ENCODE peak calls at places on chromosomes 5 and 9, in eight cellular contexts. One of them, this sample, is unnamed.
A peak's percentile ranks its signal among the peaks of the same experiment; 100 is the strongest.

GRCh38 chr9:27487128-27487527 is 37.0 kb upstream of the IFNK start:
- DNase-seq in RWPE2: no peak
- DNase-seq in stimulated activated naive CD8-positive, alpha-beta T cell treated with anti-CD3 and anti-CD28 coated beads, Interleukin-15, amount 100 ng/mL, for 72 hours: no peak
- DNase-seq in Caki2: no peak
- DNase-seq in HTR-8/SVneo: no peak
- DNase-seq in CD8-positive, alpha-beta T cell: no peak
- DNase-seq in iPS-NIHi11: no peak
- DNase-seq in central memory CD8-positive, alpha-beta T cell: no peak
- DNase-seq in this sample: no peak

GRCh38 chr5:181260720-181261319 is at the start of gene TRIM52:
- DNase-seq in CD8-positive, alpha-beta T cell: peak; percentile 93
- DNase-seq in Caki2: peak; percentile 91
- DNase-seq in central memory CD8-positive, alpha-beta T cell: peak; percentile 84
- DNase-seq in HTR-8/SVneo: peak; percentile 89
- DNase-seq in iPS-NIHi11: peak; percentile 87
- DNase-seq in stimulated activated naive CD8-positive, alpha-beta T cell treated with anti-CD3 and anti-CD28 coated beads, Interleukin-15, amount 100 ng/mL, for 72 hours: peak; percentile 93
- DNase-seq in RWPE2: peak; percentile 95
- DNase-seq in this sample: peak; percentile 65

GRCh38 chr5:74257645-74258328 is 382.7 kb downstream of the ENC1 start:
- DNase-seq in CD8-positive, alpha-beta T cell: no peak
- DNase-seq in HTR-8/SVneo: no peak
- DNase-seq in iPS-NIHi11: no peak
- DNase-seq in Caki2: no peak
- DNase-seq in central memory CD8-positive, alpha-beta T cell: no peak
- DNase-seq in RWPE2: no peak
- DNase-seq in stimulated activated naive CD8-positive, alpha-beta T cell treated with anti-CD3 and anti-CD28 coated beads, Interleukin-15, amount 100 ng/mL, for 72 hours: no peak
- DNase-seq in this sample: no peak

GRCh38 chr9:111298831-111299603 is 31.0 kb downstream of the OR2K2 start:
- DNase-seq in central memory CD8-positive, alpha-beta T cell: no peak
- DNase-seq in Caki2: peak; percentile 62
- DNase-seq in HTR-8/SVneo: peak; percentile 36
- DNase-seq in stimulated activated naive CD8-positive, alpha-beta T cell treated with anti-CD3 and anti-CD28 coated beads, Interleukin-15, amount 100 ng/mL, for 72 hours: no peak
- DNase-seq in RWPE2: no peak
- DNase-seq in iPS-NIHi11: peak; percentile 52
- DNase-seq in CD8-positive, alpha-beta T cell: no peak
- DNase-seq in this sample: peak; percentile 28

GRCh38 chr5:99621772-99622681 is 693.2 kb upstream of the CHD1 start:
- DNase-seq in Caki2: no peak
- DNase-seq in iPS-NIHi11: no peak
- DNase-seq in RWPE2: no peak
- DNase-seq in central memory CD8-positive, alpha-beta T cell: no peak
- DNase-seq in stimulated activated naive CD8-positive, alpha-beta T cell treated with anti-CD3 and anti-CD28 coated beads, Interleukin-15, amount 100 ng/mL, for 72 hours: no peak
- DNase-seq in HTR-8/SVneo: no peak
- DNase-seq in CD8-positive, alpha-beta T cell: no peak
- DNase-seq in this sample: no peak

GRCh38 chr5:6829150-6829784 is 116.0 kb downstream of the TENT4A start:
- DNase-seq in iPS-NIHi11: no peak
- DNase-seq in CD8-positive, alpha-beta T cell: no peak
- DNase-seq in HTR-8/SVneo: no peak
- DNase-seq in central memory CD8-positive, alpha-beta T cell: no peak
- DNase-seq in Caki2: peak; percentile 3
- DNase-seq in stimulated activated naive CD8-positive, alpha-beta T cell treated with anti-CD3 and anti-CD28 coated beads, Interleukin-15, amount 100 ng/mL, for 72 hours: peak; percentile 80
- DNase-seq in RWPE2: no peak
- DNase-seq in this sample: no peak

GRCh38 chr9:113471143-113471542 is 7.6 kb downstream of the RGS3 start:
- DNase-seq in RWPE2: no peak
- DNase-seq in CD8-positive, alpha-beta T cell: no peak
- DNase-seq in HTR-8/SVneo: no peak
- DNase-seq in Caki2: no peak
- DNase-seq in iPS-NIHi11: no peak
- DNase-seq in stimulated activated naive CD8-positive, alpha-beta T cell treated with anti-CD3 and anti-CD28 coated beads, Interleukin-15, amount 100 ng/mL, for 72 hours: no peak
- DNase-seq in central memory CD8-positive, alpha-beta T cell: no peak
- DNase-seq in this sample: no peak

GRCh38 chr5:150789943-150790611 is 11.5 kb downstream of the SMIM3 start:
- DNase-seq in iPS-NIHi11: peak; percentile 23
- DNase-seq in Caki2: peak; percentile 30
- DNase-seq in RWPE2: peak; percentile 94
- DNase-seq in central memory CD8-positive, alpha-beta T cell: no peak
- DNase-seq in CD8-positive, alpha-beta T cell: peak; percentile 67
- DNase-seq in stimulated activated naive CD8-positive, alpha-beta T cell treated with anti-CD3 and anti-CD28 coated beads, Interleukin-15, amount 100 ng/mL, for 72 hours: peak; percentile 81
- DNase-seq in HTR-8/SVneo: peak; percentile 82
- DNase-seq in this sample: peak; percentile 94

GRCh38 chr5:116810937-116811336 is 236.3 kb upstream of the SEMA6A start:
- DNase-seq in HTR-8/SVneo: no peak
- DNase-seq in stimulated activated naive CD8-positive, alpha-beta T cell treated with anti-CD3 and anti-CD28 coated beads, Interleukin-15, amount 100 ng/mL, for 72 hours: no peak
- DNase-seq in central memory CD8-positive, alpha-beta T cell: no peak
- DNase-seq in Caki2: no peak
- DNase-seq in CD8-positive, alpha-beta T cell: no peak
- DNase-seq in RWPE2: no peak
- DNase-seq in iPS-NIHi11: no peak
- DNase-seq in this sample: no peak

GRCh38 chr9:83675466-83675865 is 32.3 kb downstream of the UBQLN1 start:
- DNase-seq in iPS-NIHi11: no peak
- DNase-seq in central memory CD8-positive, alpha-beta T cell: no peak
- DNase-seq in stimulated activated naive CD8-positive, alpha-beta T cell treated with anti-CD3 and anti-CD28 coated beads, Interleukin-15, amount 100 ng/mL, for 72 hours: no peak
- DNase-seq in Caki2: no peak
- DNase-seq in HTR-8/SVneo: no peak
- DNase-seq in CD8-positive, alpha-beta T cell: no peak
- DNase-seq in RWPE2: no peak
- DNase-seq in this sample: no peak

GRCh38 chr9:87013490-87013889 is 66.2 kb upstream of the GAS1 start:
- DNase-seq in central memory CD8-positive, alpha-beta T cell: no peak
- DNase-seq in stimulated activated naive CD8-positive, alpha-beta T cell treated with anti-CD3 and anti-CD28 coated beads, Interleukin-15, amount 100 ng/mL, for 72 hours: no peak
- DNase-seq in CD8-positive, alpha-beta T cell: no peak
- DNase-seq in Caki2: no peak
- DNase-seq in iPS-NIHi11: no peak
- DNase-seq in HTR-8/SVneo: no peak
- DNase-seq in RWPE2: no peak
- DNase-seq in this sample: no peak

GRCh38 chr9:137355445-137356365 is 53.6 kb upstream of the NRARP start:
- DNase-seq in HTR-8/SVneo: no peak
- DNase-seq in RWPE2: no peak
- DNase-seq in Caki2: no peak
- DNase-seq in CD8-positive, alpha-beta T cell: no peak
- DNase-seq in central memory CD8-positive, alpha-beta T cell: no peak
- DNase-seq in stimulated activated naive CD8-positive, alpha-beta T cell treated with anti-CD3 and anti-CD28 coated beads, Interleukin-15, amount 100 ng/mL, for 72 hours: no peak
- DNase-seq in iPS-NIHi11: no peak
- DNase-seq in this sample: no peak

GRCh38 chr9:68822596-68823165 is 117.6 kb downstream of the PIP5K1B start:
- DNase-seq in RWPE2: no peak
- DNase-seq in Caki2: no peak
- DNase-seq in CD8-positive, alpha-beta T cell: no peak
- DNase-seq in central memory CD8-positive, alpha-beta T cell: no peak
- DNase-seq in iPS-NIHi11: no peak
- DNase-seq in HTR-8/SVneo: no peak
- DNase-seq in stimulated activated naive CD8-positive, alpha-beta T cell treated with anti-CD3 and anti-CD28 coated beads, Interleukin-15, amount 100 ng/mL, for 72 hours: no peak
- DNase-seq in this sample: no peak

GRCh38 chr5:32202394-32202793 is 28.3 kb upstream of the GOLPH3 start:
- DNase-seq in CD8-positive, alpha-beta T cell: no peak
- DNase-seq in stimulated activated naive CD8-positive, alpha-beta T cell treated with anti-CD3 and anti-CD28 coated beads, Interleukin-15, amount 100 ng/mL, for 72 hours: no peak
- DNase-seq in HTR-8/SVneo: no peak
- DNase-seq in RWPE2: no peak
- DNase-seq in iPS-NIHi11: no peak
- DNase-seq in central memory CD8-positive, alpha-beta T cell: no peak
- DNase-seq in Caki2: no peak
- DNase-seq in this sample: no peak

GRCh38 chr9:36191290-36191645 is 547 bp downstream of the CLTA start:
- DNase-seq in RWPE2: no peak
- DNase-seq in Caki2: no peak
- DNase-seq in iPS-NIHi11: peak; percentile 42
- DNase-seq in stimulated activated naive CD8-positive, alpha-beta T cell treated with anti-CD3 and anti-CD28 coated beads, Interleukin-15, amount 100 ng/mL, for 72 hours: peak; percentile 36
- DNase-seq in CD8-positive, alpha-beta T cell: peak; percentile 65
- DNase-seq in HTR-8/SVneo: no peak
- DNase-seq in central memory CD8-positive, alpha-beta T cell: peak; percentile 11
- DNase-seq in this sample: no peak

GRCh38 chr9:114370251-114370984 is 17.4 kb downstream of the AKNA start:
- DNase-seq in stimulated activated naive CD8-positive, alpha-beta T cell treated with anti-CD3 and anti-CD28 coated beads, Interleukin-15, amount 100 ng/mL, for 72 hours: no peak
- DNase-seq in HTR-8/SVneo: no peak
- DNase-seq in Caki2: no peak
- DNase-seq in CD8-positive, alpha-beta T cell: no peak
- DNase-seq in central memory CD8-positive, alpha-beta T cell: no peak
- DNase-seq in RWPE2: no peak
- DNase-seq in iPS-NIHi11: peak; percentile 62
- DNase-seq in this sample: no peak

GRCh38 chr9:91536211-91536691 is 112.6 kb upstream of the NFIL3 start:
- DNase-seq in CD8-positive, alpha-beta T cell: no peak
- DNase-seq in RWPE2: no peak
- DNase-seq in iPS-NIHi11: peak; percentile 23
- DNase-seq in stimulated activated naive CD8-positive, alpha-beta T cell treated with anti-CD3 and anti-CD28 coated beads, Interleukin-15, amount 100 ng/mL, for 72 hours: no peak
- DNase-seq in central memory CD8-positive, alpha-beta T cell: no peak
- DNase-seq in Caki2: peak; percentile 84
- DNase-seq in HTR-8/SVneo: peak; percentile 15
- DNase-seq in this sample: peak; percentile 58

GRCh38 chr5:132101385-132101880 is 27.8 kb downstream of the CSF2 start:
- DNase-seq in iPS-NIHi11: no peak
- DNase-seq in central memory CD8-positive, alpha-beta T cell: no peak
- DNase-seq in Caki2: no peak
- DNase-seq in HTR-8/SVneo: no peak
- DNase-seq in stimulated activated naive CD8-positive, alpha-beta T cell treated with anti-CD3 and anti-CD28 coated beads, Interleukin-15, amount 100 ng/mL, for 72 hours: no peak
- DNase-seq in RWPE2: no peak
- DNase-seq in CD8-positive, alpha-beta T cell: no peak
- DNase-seq in this sample: no peak

GRCh38 chr5:76332620-76333170 is 70.4 kb upstream of the IQGAP2 start:
- DNase-seq in stimulated activated naive CD8-positive, alpha-beta T cell treated with anti-CD3 and anti-CD28 coated beads, Interleukin-15, amount 100 ng/mL, for 72 hours: no peak
- DNase-seq in iPS-NIHi11: no peak
- DNase-seq in HTR-8/SVneo: no peak
- DNase-seq in RWPE2: no peak
- DNase-seq in CD8-positive, alpha-beta T cell: no peak
- DNase-seq in central memory CD8-positive, alpha-beta T cell: no peak
- DNase-seq in Caki2: no peak
- DNase-seq in this sample: peak; percentile 2

GRCh38 chr9:109379513-109379912 is 58.7 kb upstream of the EPB41L4B start:
- DNase-seq in CD8-positive, alpha-beta T cell: no peak
- DNase-seq in RWPE2: no peak
- DNase-seq in central memory CD8-positive, alpha-beta T cell: no peak
- DNase-seq in iPS-NIHi11: no peak
- DNase-seq in stimulated activated naive CD8-positive, alpha-beta T cell treated with anti-CD3 and anti-CD28 coated beads, Interleukin-15, amount 100 ng/mL, for 72 hours: no peak
- DNase-seq in Caki2: no peak
- DNase-seq in HTR-8/SVneo: no peak
- DNase-seq in this sample: no peak

GRCh38 chr9:133627341-133627740 is 8.8 kb upstream of the DBH start:
- DNase-seq in RWPE2: no peak
- DNase-seq in stimulated activated naive CD8-positive, alpha-beta T cell treated with anti-CD3 and anti-CD28 coated beads, Interleukin-15, amount 100 ng/mL, for 72 hours: no peak
- DNase-seq in Caki2: no peak
- DNase-seq in iPS-NIHi11: no peak
- DNase-seq in HTR-8/SVneo: no peak
- DNase-seq in CD8-positive, alpha-beta T cell: no peak
- DNase-seq in central memory CD8-positive, alpha-beta T cell: no peak
- DNase-seq in this sample: no peak

GRCh38 chr5:177327539-177328522 is 16.1 kb upstream of the MXD3 start:
- DNase-seq in RWPE2: no peak
- DNase-seq in HTR-8/SVneo: no peak
- DNase-seq in CD8-positive, alpha-beta T cell: no peak
- DNase-seq in Caki2: peak; percentile 34
- DNase-seq in central memory CD8-positive, alpha-beta T cell: no peak
- DNase-seq in stimulated activated naive CD8-positive, alpha-beta T cell treated with anti-CD3 and anti-CD28 coated beads, Interleukin-15, amount 100 ng/mL, for 72 hours: peak; percentile 47
- DNase-seq in iPS-NIHi11: no peak
- DNase-seq in this sample: peak; percentile 67

GRCh38 chr5:16568875-16569580 is 47.8 kb downstream of the RETREG1 start:
- DNase-seq in stimulated activated naive CD8-positive, alpha-beta T cell treated with anti-CD3 and anti-CD28 coated beads, Interleukin-15, amount 100 ng/mL, for 72 hours: no peak
- DNase-seq in iPS-NIHi11: no peak
- DNase-seq in RWPE2: peak; percentile 78
- DNase-seq in Caki2: no peak
- DNase-seq in HTR-8/SVneo: no peak
- DNase-seq in central memory CD8-positive, alpha-beta T cell: no peak
- DNase-seq in CD8-positive, alpha-beta T cell: no peak
- DNase-seq in this sample: no peak

GRCh38 chr5:62077823-62078550 is 228.0 kb upstream of the KIF2A start:
- DNase-seq in stimulated activated naive CD8-positive, alpha-beta T cell treated with anti-CD3 and anti-CD28 coated beads, Interleukin-15, amount 100 ng/mL, for 72 hours: no peak
- DNase-seq in central memory CD8-positive, alpha-beta T cell: no peak
- DNase-seq in CD8-positive, alpha-beta T cell: no peak
- DNase-seq in iPS-NIHi11: no peak
- DNase-seq in HTR-8/SVneo: no peak
- DNase-seq in Caki2: no peak
- DNase-seq in RWPE2: no peak
- DNase-seq in this sample: no peak

GRCh38 chr9:133881671-133882381 is 110.3 kb downstream of the VAV2 start:
- DNase-seq in Caki2: no peak
- DNase-seq in RWPE2: no peak
- DNase-seq in HTR-8/SVneo: no peak
- DNase-seq in CD8-positive, alpha-beta T cell: no peak
- DNase-seq in stimulated activated naive CD8-positive, alpha-beta T cell treated with anti-CD3 and anti-CD28 coated beads, Interleukin-15, amount 100 ng/mL, for 72 hours: no peak
- DNase-seq in central memory CD8-positive, alpha-beta T cell: no peak
- DNase-seq in iPS-NIHi11: no peak
- DNase-seq in this sample: no peak

GRCh38 chr5:15168397-15168796 is 296.8 kb upstream of the ANKH start:
- DNase-seq in central memory CD8-positive, alpha-beta T cell: no peak
- DNase-seq in iPS-NIHi11: no peak
- DNase-seq in RWPE2: no peak
- DNase-seq in HTR-8/SVneo: no peak
- DNase-seq in stimulated activated naive CD8-positive, alpha-beta T cell treated with anti-CD3 and anti-CD28 coated beads, Interleukin-15, amount 100 ng/mL, for 72 hours: no peak
- DNase-seq in CD8-positive, alpha-beta T cell: no peak
- DNase-seq in Caki2: no peak
- DNase-seq in this sample: no peak

GRCh38 chr9:91586282-91586681 is 162.7 kb upstream of the NFIL3 start:
- DNase-seq in stimulated activated naive CD8-positive, alpha-beta T cell treated with anti-CD3 and anti-CD28 coated beads, Interleukin-15, amount 100 ng/mL, for 72 hours: no peak
- DNase-seq in HTR-8/SVneo: no peak
- DNase-seq in RWPE2: no peak
- DNase-seq in iPS-NIHi11: no peak
- DNase-seq in CD8-positive, alpha-beta T cell: no peak
- DNase-seq in central memory CD8-positive, alpha-beta T cell: no peak
- DNase-seq in Caki2: no peak
- DNase-seq in this sample: no peak

GRCh38 chr9:129380961-129381401 is 202.9 kb upstream of the IER5L start:
- DNase-seq in iPS-NIHi11: peak; percentile 61
- DNase-seq in RWPE2: no peak
- DNase-seq in Caki2: no peak
- DNase-seq in central memory CD8-positive, alpha-beta T cell: no peak
- DNase-seq in stimulated activated naive CD8-positive, alpha-beta T cell treated with anti-CD3 and anti-CD28 coated beads, Interleukin-15, amount 100 ng/mL, for 72 hours: no peak
- DNase-seq in HTR-8/SVneo: no peak
- DNase-seq in CD8-positive, alpha-beta T cell: no peak
- DNase-seq in this sample: no peak

GRCh38 chr5:140420665-140421361 is 19.2 kb downstream of the ANKHD1 start:
- DNase-seq in RWPE2: no peak
- DNase-seq in stimulated activated naive CD8-positive, alpha-beta T cell treated with anti-CD3 and anti-CD28 coated beads, Interleukin-15, amount 100 ng/mL, for 72 hours: no peak
- DNase-seq in CD8-positive, alpha-beta T cell: no peak
- DNase-seq in iPS-NIHi11: no peak
- DNase-seq in central memory CD8-positive, alpha-beta T cell: no peak
- DNase-seq in Caki2: no peak
- DNase-seq in HTR-8/SVneo: no peak
- DNase-seq in this sample: no peak

GRCh38 chr5:150060471-150060870 is 25.9 kb downstream of the CSF1R start:
- DNase-seq in CD8-positive, alpha-beta T cell: no peak
- DNase-seq in central memory CD8-positive, alpha-beta T cell: no peak
- DNase-seq in Caki2: no peak
- DNase-seq in RWPE2: peak; percentile 38
- DNase-seq in iPS-NIHi11: no peak
- DNase-seq in HTR-8/SVneo: no peak
- DNase-seq in stimulated activated naive CD8-positive, alpha-beta T cell treated with anti-CD3 and anti-CD28 coated beads, Interleukin-15, amount 100 ng/mL, for 72 hours: no peak
- DNase-seq in this sample: no peak

GRCh38 chr5:115377468-115378217 is 81.2 kb upstream of the CCDC112 start:
- DNase-seq in Caki2: peak; percentile 67
- DNase-seq in iPS-NIHi11: no peak
- DNase-seq in HTR-8/SVneo: peak; percentile 56
- DNase-seq in CD8-positive, alpha-beta T cell: no peak
- DNase-seq in central memory CD8-positive, alpha-beta T cell: no peak
- DNase-seq in RWPE2: no peak
- DNase-seq in stimulated activated naive CD8-positive, alpha-beta T cell treated with anti-CD3 and anti-CD28 coated beads, Interleukin-15, amount 100 ng/mL, for 72 hours: no peak
- DNase-seq in this sample: peak; percentile 84

GRCh38 chr5:137206030-137206715 is 293.0 kb downstream of the SPOCK1 start:
- DNase-seq in CD8-positive, alpha-beta T cell: no peak
- DNase-seq in central memory CD8-positive, alpha-beta T cell: no peak
- DNase-seq in stimulated activated naive CD8-positive, alpha-beta T cell treated with anti-CD3 and anti-CD28 coated beads, Interleukin-15, amount 100 ng/mL, for 72 hours: no peak
- DNase-seq in RWPE2: no peak
- DNase-seq in HTR-8/SVneo: no peak
- DNase-seq in Caki2: no peak
- DNase-seq in iPS-NIHi11: no peak
- DNase-seq in this sample: no peak

GRCh38 chr5:135432113-135432512 is 15.0 kb downstream of the DCANP1 start:
- DNase-seq in stimulated activated naive CD8-positive, alpha-beta T cell treated with anti-CD3 and anti-CD28 coated beads, Interleukin-15, amount 100 ng/mL, for 72 hours: no peak
- DNase-seq in iPS-NIHi11: no peak
- DNase-seq in central memory CD8-positive, alpha-beta T cell: no peak
- DNase-seq in RWPE2: no peak
- DNase-seq in HTR-8/SVneo: no peak
- DNase-seq in CD8-positive, alpha-beta T cell: no peak
- DNase-seq in Caki2: no peak
- DNase-seq in this sample: no peak

GRCh38 chr9:120710110-120710981 is 3.9 kb downstream of the MEGF9 start:
- DNase-seq in Caki2: peak; percentile 76
- DNase-seq in RWPE2: no peak
- DNase-seq in iPS-NIHi11: no peak
- DNase-seq in central memory CD8-positive, alpha-beta T cell: peak; percentile 16
- DNase-seq in stimulated activated naive CD8-positive, alpha-beta T cell treated with anti-CD3 and anti-CD28 coated beads, Interleukin-15, amount 100 ng/mL, for 72 hours: peak; percentile 36
- DNase-seq in HTR-8/SVneo: no peak
- DNase-seq in CD8-positive, alpha-beta T cell: no peak
- DNase-seq in this sample: no peak

This sample was measured in kidney epithelial cell.